ENCODE peak calls at places on chromosomes 2 and 18, in five cellular contexts. X is HFFc6, N is psoas muscle, Z is kidney epithelial cell, H is choroid plexus epithelial cell. I is an unnamed sample.

GRCh38 chr2:174787485-174788205 is 23.4 kb upstream of the CHRNA1 start:
- DNase-seq in X (peak), N (no peak), Z (peak), H (peak), I (no peak)

GRCh38 chr2:60657673-60658072 is 98.4 kb upstream of the PAPOLG start:
- DNase-seq in X (no peak), N (no peak), Z (no peak), H (no peak), I (no peak)

GRCh38 chr2:229231885-229232284 is 39.2 kb downstream of the PID1 start:
- DNase-seq in X (no peak), N (no peak), Z (no peak), H (no peak), I (no peak)

GRCh38 chr2:218223046-218223445 is 6.1 kb downstream of the ARPC2 start:
- DNase-seq in X (no peak), N (no peak), Z (no peak), H (no peak), I (no peak)

GRCh38 chr2:121099329-121100318 is 185.4 kb downstream of the TFCP2L1 start:
- DNase-seq in X (no peak), N (no peak), Z (no peak), H (no peak), I (no peak)

GRCh38 chr18:79424880-79425572 is 29.3 kb downstream of the NFATC1 start:
- DNase-seq in X (no peak), N (no peak), Z (no peak), H (no peak), I (no peak)

GRCh38 chr2:183359867-183360266 is 235.6 kb downstream of the NUP35 start:
- DNase-seq in X (no peak), N (no peak), Z (no peak), H (peak), I (no peak)

GRCh38 chr2:121505005-121505404 is 25.7 kb upstream of the RNU4ATAC start:
- DNase-seq in X (peak), N (no peak), Z (peak), H (peak), I (no peak)

GRCh38 chr2:163347982-163348842 is 387.6 kb downstream of the FIGN start:
- DNase-seq in X (peak), N (peak), Z (peak), H (peak), I (peak)

GRCh38 chr2:120747281-120747680 is 11.6 kb downstream of the GLI2 start:
- DNase-seq in X (no peak), N (no peak), Z (no peak), H (no peak), I (no peak)

GRCh38 chr2:68994864-68995263 is 18.1 kb upstream of the ANTXR1 start:
- DNase-seq in X (peak), N (peak), Z (no peak), H (peak), I (no peak)

GRCh38 chr2:1101011-1101410 is 150.4 kb downstream of the SNTG2 start:
- DNase-seq in X (no peak), N (no peak), Z (no peak), H (no peak), I (no peak)

GRCh38 chr2:157466764-157467163 is 22.9 kb upstream of the CYTIP start:
- DNase-seq in X (no peak), N (no peak), Z (no peak), H (no peak), I (peak)

GRCh38 chr18:76262956-76263955 is 231.8 kb downstream of the ZNF516 start:
- DNase-seq in X (no peak), N (no peak), Z (no peak), H (no peak), I (no peak)

GRCh38 chr18:41820784-41821183 is 134.2 kb upstream of the PIK3C3 start:
- DNase-seq in X (no peak), N (no peak), Z (no peak), H (no peak), I (no peak)

GRCh38 chr2:168495524-168495923 is 39.5 kb downstream of the CERS6 start:
- DNase-seq in X (no peak), N (no peak), Z (no peak), H (no peak), I (no peak)

GRCh38 chr18:48611785-48612480 is 73.1 kb downstream of the CTIF start:
- DNase-seq in X (no peak), N (no peak), Z (no peak), H (no peak), I (no peak)

GRCh38 chr18:63831080-63831788 is 56.0 kb downstream of the SERPINB7 start:
- DNase-seq in X (peak), N (no peak), Z (no peak), H (peak), I (peak)

GRCh38 chr18:27558388-27559158 is 373.5 kb upstream of the CHST9 start:
- DNase-seq in X (no peak), N (no peak), Z (no peak), H (no peak), I (no peak)

GRCh38 chr2:149651229-149651628 is 63.7 kb upstream of the MMADHC start:
- DNase-seq in X (no peak), N (no peak), Z (no peak), H (no peak), I (no peak)

GRCh38 chr18:26709897-26710296 is 155.6 kb downstream of the AQP4 start:
- DNase-seq in X (no peak), N (no peak), Z (no peak), H (no peak), I (no peak)

GRCh38 chr2:113005030-113005509 is at the start of gene IL36A:
- DNase-seq in X (no peak), N (no peak), Z (no peak), H (no peak), I (peak)

GRCh38 chr2:61889212-61889956 is 928 bp upstream of the CCT4 start:
- DNase-seq in X (no peak), N (peak), Z (no peak), H (no peak), I (no peak)

DNA sequence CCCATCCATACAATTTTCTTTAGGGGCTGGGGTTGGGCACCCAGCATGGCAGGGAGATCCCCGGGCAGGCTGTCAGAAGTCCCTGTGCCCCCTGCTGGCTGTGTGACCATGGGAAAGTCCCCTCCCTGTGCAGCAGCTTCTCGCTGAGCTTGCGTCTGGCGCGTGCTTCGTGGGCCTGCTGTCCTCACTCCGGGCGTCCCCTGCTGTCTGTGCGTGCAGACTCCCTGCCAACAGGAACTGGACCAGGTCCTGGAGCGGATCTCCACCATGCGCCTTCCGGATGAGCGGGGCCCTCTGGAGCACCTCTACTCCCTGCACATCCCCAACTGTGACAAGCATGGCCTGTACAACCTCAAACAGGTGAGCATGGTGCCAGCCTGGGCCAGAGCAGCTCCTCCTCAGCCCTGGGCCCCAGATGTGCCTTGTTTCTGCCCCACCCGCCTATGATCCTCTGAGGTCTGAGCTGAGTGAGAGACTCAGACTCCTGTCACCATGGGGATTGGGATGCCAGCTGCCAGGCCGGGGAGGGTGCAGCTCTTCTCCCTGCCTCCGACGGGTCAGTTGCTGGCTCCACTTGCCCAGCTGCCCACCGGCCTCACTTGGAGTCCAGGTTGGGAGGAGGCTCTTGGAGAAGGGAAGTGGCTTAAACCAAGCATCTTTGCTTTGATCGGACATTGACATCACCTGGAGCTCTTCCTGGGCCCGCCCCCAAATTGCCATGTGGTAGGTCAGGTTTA is 28.6 kb downstream of the IGFBP2 start:
- DNase-seq in X (no peak), N (no peak), Z (no peak), H (no peak), I (peak)
- TF ChIP-seq CTCF in X (peak), N (no peak), Z (no peak), H (peak), I (peak)

DNA sequence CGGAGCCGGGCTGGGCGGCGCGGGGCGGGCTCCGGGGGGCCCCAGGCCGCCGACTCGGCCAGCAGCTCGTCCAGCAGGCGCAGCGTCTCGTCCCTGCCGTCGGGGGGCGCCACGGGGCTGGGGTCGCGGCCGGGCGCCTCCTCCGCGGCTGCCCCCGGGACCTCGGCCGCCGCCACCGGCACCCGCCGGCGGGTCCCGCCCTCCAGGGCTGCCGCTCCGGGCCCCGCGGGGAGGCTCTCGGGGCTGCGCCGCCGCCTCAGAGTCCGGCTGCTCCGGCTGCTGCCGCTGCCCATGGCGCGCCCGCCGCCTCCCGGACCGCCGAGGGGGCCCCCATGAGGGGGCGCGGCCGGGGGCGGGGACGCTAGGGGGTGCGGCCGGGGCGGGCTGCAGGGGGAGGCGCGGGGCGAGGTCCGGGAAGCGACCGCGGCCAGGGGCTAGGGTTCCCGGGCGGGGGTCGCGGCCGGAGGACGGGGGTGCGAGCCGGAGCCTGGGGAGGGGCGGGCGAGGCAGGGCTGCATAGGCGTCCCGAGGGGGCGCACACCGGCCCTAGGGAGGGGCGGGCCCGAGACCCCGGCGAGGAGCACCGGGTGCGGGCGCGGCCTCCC is at the start of gene CYS1:
- DNase-seq in X (no peak), N (peak), Z (no peak), H (peak), I (peak)
- TF ChIP-seq CTCF in X (no peak), N (peak), Z (no peak), H (peak), I (no peak)

GRCh38 chr2:55511508-55512124 is 7.9 kb upstream of the CFAP36 start:
- DNase-seq in X (peak), N (no peak), Z (no peak), H (peak), I (peak)
- TF ChIP-seq CTCF in X (peak), N (peak), Z (peak), H (peak), I (peak)

GRCh38 chr18:67710639-67711038 is 194.1 kb upstream of the DSEL start:
- DNase-seq in X (no peak), N (no peak), Z (no peak), H (peak), I (peak)
- TF ChIP-seq CTCF in X (peak), N (no peak), Z (peak), H (peak), I (no peak)

DNA sequence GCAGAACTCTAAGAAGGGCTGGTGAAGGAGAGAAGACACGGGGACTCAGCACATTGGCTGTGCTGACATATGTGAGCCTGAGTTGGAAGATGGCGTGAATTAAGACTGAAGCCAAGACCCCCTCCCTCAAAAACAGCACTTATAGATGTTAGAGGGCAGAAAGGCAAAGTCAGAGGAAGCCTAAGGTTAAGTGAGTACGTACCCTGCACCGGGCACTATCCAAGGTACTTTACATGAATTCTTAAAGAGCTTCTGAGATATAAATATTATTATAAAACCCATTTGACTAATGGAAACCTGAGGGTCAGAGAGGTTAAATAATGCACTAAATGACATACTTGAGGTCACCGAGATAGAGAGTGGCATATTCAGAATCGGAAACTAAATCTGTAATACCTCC is 25.6 kb downstream of the SIX3 start:
- DNase-seq in X (no peak), N (no peak), Z (no peak), H (no peak), I (no peak)
- TF ChIP-seq CTCF in X (no peak), N (no peak), Z (no peak), H (no peak), I (no peak)

GRCh38 chr2:240913810-240914644 is 7.9 kb downstream of the CROCC2 start:
- DNase-seq in X (no peak), N (peak), Z (no peak), H (peak), I (peak)
- TF ChIP-seq CTCF in X (peak), N (peak), Z (peak), H (peak), I (peak)

DNA sequence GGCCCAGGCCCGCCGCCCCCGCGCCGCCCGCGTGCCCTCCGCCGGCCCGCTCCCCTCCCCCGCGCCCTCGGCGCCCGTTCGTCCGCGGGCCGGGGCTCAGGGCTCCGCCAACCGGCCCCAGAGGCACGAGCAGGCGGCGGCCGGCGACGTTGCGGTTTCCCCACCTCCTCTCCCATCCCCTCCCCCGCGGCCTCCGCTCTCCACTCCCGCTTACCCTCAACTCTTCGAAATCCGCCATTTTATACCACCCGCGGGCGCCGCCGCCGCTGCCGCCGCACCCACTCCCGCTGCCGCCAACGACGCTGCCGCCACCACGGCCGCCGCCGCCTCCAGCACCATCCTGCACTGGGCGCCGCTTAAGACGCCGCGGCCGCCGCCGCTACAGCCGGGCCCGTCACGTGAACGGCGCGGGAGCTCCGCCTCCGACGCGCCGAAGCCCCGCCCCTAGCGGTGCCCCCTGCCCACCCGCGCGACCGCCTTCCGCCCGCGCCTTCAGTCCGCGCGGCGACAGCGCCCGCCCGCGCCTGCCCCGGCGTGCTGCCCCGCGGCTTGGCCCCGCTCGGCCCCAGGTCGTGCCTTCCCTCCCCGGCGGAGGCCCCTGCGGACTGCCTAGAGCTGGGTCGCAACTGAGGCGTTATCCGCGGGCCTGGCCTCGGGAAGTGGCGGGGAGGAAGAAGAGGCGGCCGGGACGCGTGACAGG is at the start of the genes KATNAL2 and PIAS2:
- DNase-seq in X (peak), N (peak), Z (no peak), H (peak), I (peak)
- TF ChIP-seq CTCF in X (no peak), N (no peak), Z (no peak), H (no peak), I (no peak)